ENCODE peak calls at places on chromosomes 13 and 19, in six cellular contexts. One of them, this sample, is unnamed.

GRCh38 chr19:3282564-3282963 is 58.1 kb downstream of the CELF5 start:
- DNase-seq in uterus: no peak
- DNase-seq in A549: no peak
- DNase-seq in adrenal gland: no peak
- DNase-seq in breast epithelium: no peak
- DNase-seq in K562: no peak
- DNase-seq in this sample: no peak

GRCh38 chr19:12990447-12990846 is 4.8 kb upstream of the NFIX start:
- DNase-seq in A549: no peak
- DNase-seq in breast epithelium: no peak
- DNase-seq in K562: no peak
- DNase-seq in adrenal gland: no peak
- DNase-seq in uterus: no peak
- DNase-seq in this sample: no peak

GRCh38 chr19:48627865-48628314 is 8.6 kb downstream of the SPHK2 start:
- DNase-seq in uterus: no peak
- DNase-seq in A549: no peak
- DNase-seq in breast epithelium: no peak
- DNase-seq in K562: no peak
- DNase-seq in adrenal gland: no peak
- DNase-seq in this sample: no peak

GRCh38 chr19:8631425-8631819 is 989 bp downstream of the NFILZ start:
- DNase-seq in adrenal gland: peak; percentile 51
- DNase-seq in breast epithelium: no peak
- DNase-seq in K562: no peak
- DNase-seq in uterus: peak; percentile 52
- DNase-seq in A549: peak; percentile 95
- DNase-seq in this sample: no peak

GRCh38 chr13:36789061-36789460 is 30.0 kb upstream of the RFXAP start:
- DNase-seq in breast epithelium: no peak
- DNase-seq in adrenal gland: no peak
- DNase-seq in K562: peak; percentile 8
- DNase-seq in A549: no peak
- DNase-seq in uterus: no peak
- DNase-seq in this sample: no peak

GRCh38 chr13:20274466-20274865 is 42.3 kb upstream of the GJB6 start:
- DNase-seq in uterus: no peak
- DNase-seq in K562: no peak
- DNase-seq in breast epithelium: no peak
- DNase-seq in adrenal gland: no peak
- DNase-seq in A549: no peak
- DNase-seq in this sample: no peak

GRCh38 chr19:45716314-45717130 is 14.2 kb downstream of the FBXO46 start:
- DNase-seq in uterus: no peak
- DNase-seq in A549: peak; percentile 36
- DNase-seq in adrenal gland: no peak
- DNase-seq in K562: no peak
- DNase-seq in breast epithelium: peak; percentile 63
- DNase-seq in this sample: no peak

GRCh38 chr19:9370747-9371619 is 8.2 kb downstream of the ZNF177 start:
- DNase-seq in A549: no peak
- DNase-seq in adrenal gland: no peak
- DNase-seq in breast epithelium: no peak
- DNase-seq in K562: peak; percentile 3
- DNase-seq in uterus: no peak
- DNase-seq in this sample: no peak

GRCh38 chr13:113932060-113932459 is 41.8 kb downstream of the C13orf46 start:
- DNase-seq in K562: no peak
- DNase-seq in uterus: peak; percentile 11
- DNase-seq in breast epithelium: peak; percentile 20
- DNase-seq in adrenal gland: peak; percentile 5
- DNase-seq in A549: no peak
- DNase-seq in this sample: no peak

GRCh38 chr19:18021121-18021755 is 13.3 kb downstream of the ARRDC2 start:
- DNase-seq in adrenal gland: peak; percentile 93
- DNase-seq in K562: peak; percentile 83
- DNase-seq in A549: peak; percentile 65
- DNase-seq in uterus: peak; percentile 81
- DNase-seq in breast epithelium: peak; percentile 79
- DNase-seq in this sample: peak; percentile 88

GRCh38 chr13:24161010-24161775 is 673 bp downstream of the SPATA13 start:
- DNase-seq in uterus: no peak
- DNase-seq in A549: no peak
- DNase-seq in K562: no peak
- DNase-seq in breast epithelium: peak; percentile 60
- DNase-seq in adrenal gland: peak; percentile 43
- DNase-seq in this sample: peak; percentile 88

GRCh38 chr19:10285393-10285792 is 1.4 kb upstream of the ICAM4 start:
- DNase-seq in breast epithelium: no peak
- DNase-seq in A549: no peak
- DNase-seq in K562: peak; percentile 45
- DNase-seq in uterus: no peak
- DNase-seq in adrenal gland: no peak
- DNase-seq in this sample: no peak

GRCh38 chr13:98842074-98842473 is 89.6 kb upstream of the SLC15A1 start:
- DNase-seq in adrenal gland: no peak
- DNase-seq in uterus: no peak
- DNase-seq in K562: no peak
- DNase-seq in breast epithelium: no peak
- DNase-seq in A549: no peak
- DNase-seq in this sample: no peak

GRCh38 chr19:32691291-32691951 is at the start of gene NUDT19:
- DNase-seq in uterus: peak; percentile 45
- DNase-seq in breast epithelium: peak; percentile 86
- DNase-seq in K562: peak; percentile 90
- DNase-seq in A549: peak; percentile 94
- DNase-seq in adrenal gland: peak; percentile 93
- DNase-seq in this sample: peak; percentile 95
- TF ChIP-seq POLR2A in uterus: no peak
- TF ChIP-seq POLR2A in breast epithelium: no peak
- TF ChIP-seq POLR2A in K562: peak; percentile 84
- TF ChIP-seq POLR2A in A549: peak; percentile 92
- TF ChIP-seq POLR2A in adrenal gland: peak; percentile 61
- TF ChIP-seq POLR2A in this sample: peak; percentile 87

GRCh38 chr19:38691938-38692457 is 44.5 kb downstream of the ACTN4 start:
- DNase-seq in breast epithelium: no peak
- DNase-seq in K562: no peak
- DNase-seq in A549: peak; percentile 75
- DNase-seq in adrenal gland: no peak
- DNase-seq in uterus: peak; percentile 95
- DNase-seq in this sample: no peak
- TF ChIP-seq POLR2A in breast epithelium: peak; percentile 13
- TF ChIP-seq POLR2A in K562: no peak
- TF ChIP-seq POLR2A in A549: no peak
- TF ChIP-seq POLR2A in adrenal gland: peak; percentile 35
- TF ChIP-seq POLR2A in uterus: peak; percentile 80
- TF ChIP-seq POLR2A in this sample: no peak

GRCh38 chr13:50126378-50127016 is 111.3 kb downstream of the KCNRG start:
- DNase-seq in breast epithelium: no peak
- DNase-seq in uterus: no peak
- DNase-seq in adrenal gland: peak; percentile 41
- DNase-seq in A549: peak; percentile 62
- DNase-seq in K562: peak; percentile 47
- DNase-seq in this sample: peak; percentile 47

GRCh38 chr13:50125306-50125555 is 110.0 kb downstream of the KCNRG start:
- DNase-seq in uterus: no peak
- DNase-seq in K562: no peak
- DNase-seq in adrenal gland: no peak
- DNase-seq in breast epithelium: no peak
- DNase-seq in A549: no peak
- DNase-seq in this sample: no peak

GRCh38 chr13:50127017-50127725 is 111.9 kb downstream of the KCNRG start:
- DNase-seq in K562: no peak
- DNase-seq in breast epithelium: peak; percentile 60
- DNase-seq in adrenal gland: no peak
- DNase-seq in A549: no peak
- DNase-seq in uterus: peak; percentile 52
- DNase-seq in this sample: peak; percentile 68

GRCh38 chr13:50124536-50125305 is 109.5 kb downstream of the KCNRG start:
- DNase-seq in adrenal gland: peak; percentile 52
- DNase-seq in K562: peak; percentile 94
- DNase-seq in A549: peak; percentile 54
- DNase-seq in breast epithelium: peak; percentile 94
- DNase-seq in uterus: peak; percentile 98
- DNase-seq in this sample: peak; percentile 98

GRCh38 chr13:50125556-50126377 is 110.5 kb downstream of the KCNRG start:
- DNase-seq in breast epithelium: peak; percentile 90
- DNase-seq in A549: peak; percentile 70
- DNase-seq in uterus: peak; percentile 92
- DNase-seq in adrenal gland: peak; percentile 96
- DNase-seq in K562: peak; percentile 81
- DNase-seq in this sample: peak; percentile 96
- TF ChIP-seq POLR2A in breast epithelium: peak; percentile 14
- TF ChIP-seq POLR2A in A549: peak; percentile 24
- TF ChIP-seq POLR2A in uterus: no peak
- TF ChIP-seq POLR2A in adrenal gland: peak; percentile 61
- TF ChIP-seq POLR2A in K562: peak; percentile 71
- TF ChIP-seq POLR2A in this sample: peak; percentile 94

DNA sequence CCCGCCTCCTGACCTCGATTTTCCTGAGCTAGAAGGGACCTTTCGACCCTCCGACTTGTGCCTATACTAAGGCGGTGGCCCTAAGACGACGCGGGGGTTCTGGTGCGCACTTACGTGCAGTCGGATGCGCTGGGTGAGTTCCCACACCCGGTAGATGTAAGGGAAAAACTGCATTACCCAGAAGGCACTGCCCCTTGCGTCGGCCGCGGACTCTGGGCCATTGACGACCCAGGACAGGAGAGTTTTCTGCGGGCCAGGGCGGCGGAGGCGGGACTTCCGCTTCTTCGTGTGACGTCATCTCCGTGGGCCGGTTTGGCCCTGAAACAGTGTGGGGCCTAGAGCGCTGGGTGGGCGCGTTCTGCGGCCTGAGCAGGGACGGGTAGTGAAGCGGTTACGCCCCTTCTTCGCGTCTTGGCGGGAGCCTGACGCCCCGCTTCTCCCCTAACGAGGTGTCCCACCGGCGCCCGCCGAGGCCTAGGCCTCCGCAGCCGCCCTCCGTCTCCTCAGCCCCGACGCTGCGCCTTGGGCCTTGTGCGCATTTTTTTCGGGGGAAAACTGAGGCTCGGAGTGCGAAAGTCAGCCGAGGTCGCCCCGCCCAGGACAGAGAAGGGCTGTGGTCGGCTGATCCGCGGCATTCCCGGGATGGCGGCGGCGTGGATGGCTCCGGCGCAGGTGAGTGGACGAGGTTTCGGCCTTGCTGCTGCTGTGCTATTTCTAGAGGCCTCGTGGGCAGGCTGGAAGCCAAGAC is at the start of gene ZNF460:
- DNase-seq in adrenal gland: peak; percentile 97
- DNase-seq in uterus: peak; percentile 96
- DNase-seq in K562: peak; percentile 97
- DNase-seq in A549: peak; percentile 99
- DNase-seq in breast epithelium: peak; percentile 97
- DNase-seq in this sample: peak; percentile 96
- TF ChIP-seq POLR2A in adrenal gland: peak; percentile 41
- TF ChIP-seq POLR2A in uterus: peak; percentile 66
- TF ChIP-seq POLR2A in K562: peak; percentile 88
- TF ChIP-seq POLR2A in A549: peak; percentile 62
- TF ChIP-seq POLR2A in breast epithelium: peak; percentile 60
- TF ChIP-seq POLR2A in this sample: peak; percentile 65

GRCh38 chr19:11887618-11888531 is at the start of gene ZNF69:
- DNase-seq in A549: no peak
- DNase-seq in breast epithelium: peak; percentile 78
- DNase-seq in adrenal gland: peak; percentile 81
- DNase-seq in K562: peak; percentile 84
- DNase-seq in uterus: peak; percentile 75
- DNase-seq in this sample: peak; percentile 95
- TF ChIP-seq POLR2A in A549: no peak
- TF ChIP-seq POLR2A in breast epithelium: no peak
- TF ChIP-seq POLR2A in adrenal gland: peak; percentile 15
- TF ChIP-seq POLR2A in K562: peak; percentile 72
- TF ChIP-seq POLR2A in uterus: no peak
- TF ChIP-seq POLR2A in this sample: no peak

DNA sequence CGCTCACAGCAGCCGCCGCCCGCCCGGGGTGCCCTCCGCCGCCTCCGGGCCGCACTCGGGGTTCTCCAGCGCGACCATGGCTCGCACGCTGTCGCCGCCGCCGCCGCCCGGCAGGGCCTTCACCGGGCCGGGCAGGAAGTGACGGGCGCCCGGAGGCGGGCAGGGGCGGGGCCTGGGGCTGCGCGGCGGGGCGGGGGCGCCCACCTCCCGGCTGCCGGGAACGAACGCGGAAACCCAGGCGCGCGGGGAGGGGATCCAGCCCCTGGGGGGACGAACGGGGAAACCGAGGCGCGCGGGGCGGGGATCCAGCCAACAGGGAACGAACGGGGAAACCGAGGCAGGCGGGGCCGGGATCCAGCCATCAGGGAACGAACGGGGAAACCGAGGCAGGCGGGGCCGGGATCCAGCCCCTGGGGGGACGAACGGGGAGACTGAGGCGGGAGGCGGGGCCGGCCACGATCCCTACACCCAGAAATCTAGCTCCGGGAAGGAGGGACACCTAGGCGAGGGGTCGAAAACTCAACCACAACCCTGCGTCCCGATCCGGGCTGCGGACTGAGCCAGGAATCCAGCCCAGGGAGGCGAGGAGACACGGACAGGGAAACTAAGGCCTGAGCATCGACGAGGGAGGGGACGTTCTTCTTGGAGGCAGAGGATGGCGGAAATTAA is at the start of gene R3HDM4:
- DNase-seq in breast epithelium: peak; percentile 84
- DNase-seq in K562: peak; percentile 83
- DNase-seq in A549: peak; percentile 54
- DNase-seq in uterus: peak; percentile 70
- DNase-seq in adrenal gland: peak; percentile 64
- DNase-seq in this sample: peak; percentile 84
- TF ChIP-seq POLR2A in breast epithelium: no peak
- TF ChIP-seq POLR2A in K562: peak; percentile 35
- TF ChIP-seq POLR2A in A549: peak; percentile 38
- TF ChIP-seq POLR2A in uterus: peak; percentile 47
- TF ChIP-seq POLR2A in adrenal gland: peak; percentile 5
- TF ChIP-seq POLR2A in this sample: peak; percentile 35